ENCODE peak calls at places on chromosomes 3 and 15, in seven cellular contexts. Z, T, I, Y, K, F and E are unnamed samples.

GRCh38 chr15:62549345-62549970 is 384.4 kb upstream of the C2CD4B start:
- DNase-seq in T (no peak), K (no peak), Y (no peak), Z (no peak), F (no peak), I (peak; percentile 76), E (peak; percentile 66)

GRCh38 chr3:64578384-64578783 is 109.4 kb downstream of the ADAMTS9 start:
- DNase-seq in Y (no peak), I (no peak), K (no peak), Z (no peak), T (no peak), F (no peak), E (no peak)

GRCh38 chr15:89419370-89419984 is 76.9 kb downstream of the RHCG start:
- DNase-seq in F (peak; percentile 85), K (no peak), I (peak; percentile 96), T (no peak), Y (no peak), Z (no peak), E (no peak)

GRCh38 chr3:156615592-156616173 is 58.7 kb upstream of the TIPARP start:
- DNase-seq in F (no peak), Z (no peak), I (no peak), Y (no peak), T (no peak), K (no peak), E (no peak)

GRCh38 chr15:100730129-100730528 is 127.7 kb downstream of the ASB7 start:
- DNase-seq in T (no peak), K (no peak), F (no peak), I (no peak), Z (no peak), Y (no peak), E (no peak)

GRCh38 chr15:92393994-92394326 is 279 bp downstream of the ST8SIA2 start:
- DNase-seq in Z (no peak), I (no peak), T (no peak), K (no peak), F (peak; percentile 49), Y (no peak), E (peak; percentile 35)

GRCh38 chr3:128366652-128367051 is 100.0 kb downstream of the DNAJB8 start:
- DNase-seq in K (no peak), Y (no peak), Z (no peak), F (no peak), T (no peak), I (no peak), E (no peak)

GRCh38 chr3:16216373-16216935 is 42.0 kb downstream of the GALNT15 start:
- DNase-seq in Z (no peak), F (no peak), K (no peak), I (no peak), T (no peak), Y (no peak), E (peak; percentile 12)

GRCh38 chr3:78721771-78722543 is 1045.8 kb downstream of the ROBO1 start:
- DNase-seq in F (no peak), Z (no peak), K (no peak), Y (no peak), I (no peak), T (no peak), E (no peak)

GRCh38 chr3:195801251-195802183 is 10.2 kb downstream of the MUC4 start:
- DNase-seq in K (peak; percentile 62), Z (no peak), F (no peak), T (no peak), I (peak; percentile 52), Y (peak; percentile 42), E (no peak)

GRCh38 chr3:108180214-108180613 is 42.0 kb downstream of the IFT57 start:
- DNase-seq in I (no peak), T (no peak), F (no peak), Z (no peak), K (no peak), Y (no peak), E (no peak)

GRCh38 chr15:88708256-88709054 is 69.6 kb downstream of the ISG20 start:
- DNase-seq in I (no peak), T (no peak), K (no peak), Y (no peak), F (no peak), Z (no peak), E (peak; percentile 62)

GRCh38 chr15:94029495-94029894 is 201.9 kb upstream of the MCTP2 start:
- DNase-seq in Y (no peak), K (no peak), F (no peak), T (no peak), I (no peak), Z (no peak), E (no peak)

GRCh38 chr15:35743320-35743719 is 197.4 kb upstream of the DPH6 start:
- DNase-seq in F (no peak), K (no peak), I (no peak), T (no peak), Z (no peak), Y (no peak), E (no peak)

GRCh38 chr15:80783275-80783674 is 4.1 kb downstream of the CEMIP start:
- DNase-seq in T (no peak), Y (no peak), I (no peak), F (no peak), K (no peak), Z (no peak), E (no peak)

GRCh38 chr3:16151109-16151508 is 23.4 kb upstream of the GALNT15 start:
- DNase-seq in Y (no peak), T (no peak), F (no peak), Z (peak; percentile 91), K (no peak), I (no peak), E (no peak)

GRCh38 chr3:86563358-86563970 is 427.5 kb downstream of the VGLL3 start:
- DNase-seq in I (no peak), T (no peak), Z (no peak), F (peak; percentile 38), K (no peak), Y (no peak), E (no peak)

GRCh38 chr15:98321916-98322315 is 326.4 kb upstream of the IGF1R start:
- DNase-seq in Z (no peak), F (no peak), T (no peak), I (no peak), K (no peak), Y (no peak), E (no peak)

GRCh38 chr3:134366221-134366927 is 7.9 kb downstream of the AMOTL2 start:
- DNase-seq in Z (no peak), Y (peak; percentile 42), K (peak; percentile 54), F (no peak), T (no peak), I (peak; percentile 54), E (no peak)

GRCh38 chr3:168426196-168426595 is 330.5 kb upstream of the GOLIM4 start:
- DNase-seq in I (no peak), Z (no peak), F (no peak), K (no peak), Y (no peak), T (no peak), E (no peak)

GRCh38 chr3:164732166-164732565 is 346.1 kb downstream of the SI start:
- DNase-seq in F (no peak), T (no peak), Y (no peak), K (no peak), I (no peak), Z (no peak), E (no peak)

DNA sequence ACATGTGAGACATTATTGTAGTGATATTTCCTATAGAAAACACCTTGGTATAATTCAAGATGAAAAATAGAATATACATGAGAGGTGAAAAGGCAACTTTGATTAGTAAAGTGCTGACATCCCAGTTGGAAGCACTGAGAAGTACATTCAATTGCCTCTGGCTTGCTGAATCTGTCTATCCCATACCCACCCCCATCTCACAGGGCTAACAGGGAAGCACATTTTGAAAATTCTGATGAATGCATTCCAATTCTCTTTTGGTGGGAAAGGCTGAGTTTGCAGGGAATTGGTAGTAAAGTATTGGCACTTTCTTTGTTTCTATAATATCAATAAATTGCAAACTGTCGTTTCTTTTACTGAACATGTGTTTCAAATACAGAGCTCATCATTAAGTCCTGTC is 122.9 kb downstream of the MBNL1 start:
- DNase-seq in F (no peak), K (no peak), T (no peak), Z (no peak), Y (no peak), I (no peak), E (no peak)
- H3K4me1 ChIP-seq in F (peaks cover 6% of the 10 kb centered on the region), K (peaks cover 9% of the 10 kb centered on the region), T (no peaks in the 10 kb centered on the region), Z (no peaks in the 10 kb centered on the region), Y (no peaks in the 10 kb centered on the region), I (no peaks in the 10 kb centered on the region), E (peaks cover 4% of the 10 kb centered on the region)

GRCh38 chr3:149593416-149594160 is 64.2 kb downstream of the WWTR1 start:
- DNase-seq in F (peak; percentile 40), Z (no peak), T (no peak), K (no peak), Y (no peak), I (no peak), E (no peak)
- H3K4me1 ChIP-seq in F (no peaks in the 10 kb centered on the region), Z (no peaks in the 10 kb centered on the region), T (peaks cover 4% of the 10 kb centered on the region), K (peaks cover 14% of the 10 kb centered on the region), Y (no peaks in the 10 kb centered on the region), I (no peaks in the 10 kb centered on the region), E (no peaks in the 10 kb centered on the region)

GRCh38 chr3:125004196-125004595 is 51.6 kb downstream of the HEG1 start:
- DNase-seq in T (no peak), F (no peak), Y (no peak), I (no peak), K (no peak), Z (no peak), E (no peak)
- H3K4me1 ChIP-seq in T (no peaks in the 10 kb centered on the region), F (peaks cover 47% of the 10 kb centered on the region), Y (no peaks in the 10 kb centered on the region), I (peaks cover 13% of the 10 kb centered on the region), K (no peaks in the 10 kb centered on the region), Z (no peaks in the 10 kb centered on the region), E (no peaks in the 10 kb centered on the region)

GRCh38 chr3:125151916-125152315 is 60.6 kb downstream of the SLC12A8 start:
- DNase-seq in K (no peak), F (no peak), Y (no peak), T (no peak), Z (no peak), I (no peak), E (no peak)
- H3K4me1 ChIP-seq in K (peaks cover 20% of the 10 kb centered on the region), F (peaks cover 8% of the 10 kb centered on the region), Y (no peaks in the 10 kb centered on the region), T (peaks cover 49% of the 10 kb centered on the region), Z (no peaks in the 10 kb centered on the region), I (no peaks in the 10 kb centered on the region), E (no peaks in the 10 kb centered on the region)